ENCODE peak calls at places on chromosomes 1 and 21, in five cellular contexts. H is CD8-positive, alpha-beta memory T cell; Z is upper lobe of right lung; V is Panc1; R is IMR-90. B is an unnamed sample.

GRCh38 chr1:117735045-117735992 is 129.5 kb downstream of the TENT5C start:
- DNase-seq in H (peak; percentile 33), Z (no peak), V (no peak), R (peak; percentile 61), B (no peak)

GRCh38 chr1:8908388-8909151 is 30.1 kb upstream of the ENO1 start:
- DNase-seq in H (no peak), Z (no peak), V (no peak), R (no peak), B (no peak)

GRCh38 chr1:204359474-204360255 is at the start of gene PLEKHA6:
- DNase-seq in H (no peak), Z (no peak), V (no peak), R (peak; percentile 66), B (no peak)

GRCh38 chr1:21537511-21537931 is 28.3 kb downstream of the ALPL start:
- DNase-seq in H (no peak), Z (no peak), V (no peak), R (no peak), B (no peak)

GRCh38 chr1:112887599-112888303 is 68.2 kb downstream of the SLC16A1 start:
- DNase-seq in H (no peak), Z (no peak), V (no peak), R (no peak), B (no peak)

GRCh38 chr1:45868861-45869260 is 65.4 kb downstream of the MAST2 start:
- DNase-seq in H (no peak), Z (no peak), V (no peak), R (no peak), B (no peak)

GRCh38 chr1:21229246-21230000 is 52.7 kb upstream of the EIF4G3 start:
- DNase-seq in H (no peak), Z (no peak), V (no peak), R (peak; percentile 80), B (no peak)

GRCh38 chr1:208211901-208212843 is 32.0 kb downstream of the PLXNA2 start:
- DNase-seq in H (no peak), Z (no peak), V (no peak), R (no peak), B (no peak)

GRCh38 chr21:32099812-32100416 is 178.9 kb downstream of the MIS18A start:
- DNase-seq in H (no peak), Z (no peak), V (no peak), R (peak; percentile 24), B (no peak)

GRCh38 chr21:29017639-29018237 is 1.4 kb downstream of the RWDD2B start:
- DNase-seq in H (no peak), Z (no peak), V (no peak), R (no peak), B (no peak)

GRCh38 chr1:29320541-29320940 is 84.2 kb downstream of the PTPRU start:
- DNase-seq in H (no peak), Z (peak; percentile 51), V (no peak), R (no peak), B (no peak)

GRCh38 chr1:24096009-24096736 is 15.8 kb downstream of the MYOM3 start:
- DNase-seq in H (no peak), Z (no peak), V (no peak), R (no peak), B (peak; percentile 97)

GRCh38 chr1:38872401-38873026 is 634 bp downstream of the MYCBP start:
- DNase-seq in H (peak; percentile 39), Z (no peak), V (no peak), R (peak; percentile 31), B (no peak)

GRCh38 chr1:212004888-212005287 is 30.5 kb downstream of the INTS7 start:
- DNase-seq in H (no peak), Z (no peak), V (no peak), R (no peak), B (no peak)

GRCh38 chr21:42426876-42427480 is 23.3 kb downstream of the UBASH3A start:
- DNase-seq in H (no peak), Z (no peak), V (no peak), R (no peak), B (no peak)

GRCh38 chr1:32470991-32471694 is 6.3 kb downstream of the ZBTB8B start:
- DNase-seq in H (no peak), Z (no peak), V (no peak), R (no peak), B (no peak)

GRCh38 chr21:34105947-34106541 is 32.7 kb downstream of the MRPS6 start:
- DNase-seq in H (no peak), Z (no peak), V (no peak), R (no peak), B (no peak)

GRCh38 chr1:212595787-212596714 is 12.5 kb upstream of the ATF3 start:
- DNase-seq in H (peak; percentile 24), Z (no peak), V (peak; percentile 92), R (peak; percentile 99), B (no peak)

GRCh38 chr21:37647781-37648180 is 268.5 kb downstream of the KCNJ6 start:
- DNase-seq in H (no peak), Z (no peak), V (no peak), R (no peak), B (no peak)

GRCh38 chr1:169890761-169891538 is 2.7 kb downstream of the SCYL3 start:
- DNase-seq in H (peak; percentile 44), Z (no peak), V (no peak), R (no peak), B (no peak)

GRCh38 chr1:84712288-84712874 is 22.1 kb upstream of the SSX2IP start:
- DNase-seq in H (no peak), Z (no peak), V (peak; percentile 22), R (peak; percentile 94), B (no peak)

GRCh38 chr1:229409616-229410369 is 24.1 kb downstream of the ACTA1 start:
- DNase-seq in H (no peak), Z (no peak), V (no peak), R (no peak), B (peak; percentile 66)

GRCh38 chr1:54362881-54363340 is 43.3 kb downstream of the SSBP3 start:
- DNase-seq in H (no peak), Z (no peak), V (no peak), R (peak; percentile 33), B (peak; percentile 28)

GRCh38 chr1:6599141-6599975 is 3.3 kb downstream of the KLHL21 start:
- DNase-seq in H (peak; percentile 58), Z (no peak), V (no peak), R (no peak), B (peak; percentile 76)

GRCh38 chr1:246012271-246012854 is 494.7 kb downstream of the SMYD3 start:
- DNase-seq in H (peak; percentile 3), Z (no peak), V (peak; percentile 27), R (peak; percentile 51), B (no peak)

GRCh38 chr21:39863111-39863510 is 4.1 kb upstream of the PCP4 start:
- DNase-seq in H (no peak), Z (peak; percentile 73), V (no peak), R (no peak), B (no peak)

GRCh38 chr1:168099314-168099920 is 37.3 kb downstream of the GPR161 start:
- DNase-seq in H (no peak), Z (no peak), V (no peak), R (no peak), B (no peak)

GRCh38 chr1:168098534-168099313 is 38.0 kb downstream of the GPR161 start:
- DNase-seq in H (no peak), Z (no peak), V (no peak), R (no peak), B (no peak)

GRCh38 chr1:168102482-168102881 is 34.2 kb downstream of the GPR161 start:
- DNase-seq in H (no peak), Z (no peak), V (no peak), R (peak; percentile 34), B (no peak)

GRCh38 chr1:168101336-168101735 is 35.4 kb downstream of the GPR161 start:
- DNase-seq in H (no peak), Z (no peak), V (no peak), R (no peak), B (no peak)

DNA sequence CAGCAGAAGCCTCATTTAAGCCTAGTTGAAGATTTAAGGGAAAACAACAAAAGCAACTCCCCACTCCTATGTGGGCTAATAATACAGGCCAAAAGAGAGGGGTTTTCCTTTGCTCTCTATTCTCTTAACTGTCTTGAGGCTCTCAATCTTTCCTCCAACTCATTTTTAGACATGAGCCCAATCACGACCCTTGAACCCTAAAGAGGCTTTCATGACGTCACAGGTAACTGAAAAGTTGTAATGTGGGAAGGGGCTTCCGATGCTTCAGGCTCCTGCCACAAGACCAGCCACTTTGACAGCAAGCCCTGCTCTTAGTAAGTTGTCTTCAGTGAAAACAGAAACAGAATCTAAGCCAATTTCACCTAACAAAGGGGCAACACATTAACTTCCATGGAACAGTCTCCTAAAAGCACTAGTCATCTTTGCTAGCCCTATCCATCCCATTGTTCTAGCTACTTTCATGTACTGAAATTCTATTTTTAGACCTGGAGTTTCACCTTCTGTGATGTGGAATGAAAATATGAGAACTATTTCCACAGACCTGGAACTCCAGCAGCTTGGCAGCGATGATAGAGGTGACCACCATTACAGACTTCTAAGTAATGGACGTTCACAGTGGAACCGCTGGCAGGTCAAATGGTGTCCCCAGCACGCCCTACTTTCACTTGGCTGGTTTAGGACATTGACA is 36.3 kb downstream of the GPR161 start:
- DNase-seq in H (no peak), Z (no peak), V (no peak), R (no peak), B (no peak)
- H3K4me1 ChIP-seq in H (no peaks in the 10 kb centered on the region), Z (no peaks in the 10 kb centered on the region), V (no peaks in the 10 kb centered on the region), R (no peaks in the 10 kb centered on the region), B (no peaks in the 10 kb centered on the region)

GRCh38 chr1:111450185-111450584 is 921 bp downstream of the ATP5PB start:
- DNase-seq in H (no peak), Z (no peak), V (no peak), R (no peak), B (no peak)
- H3K4me1 ChIP-seq in H (peaks cover 70% of the 10 kb centered on the region), Z (peaks cover 47% of the 10 kb centered on the region), V (peaks cover 22% of the 10 kb centered on the region), R (peaks cover 2% of the 10 kb centered on the region), B (peaks cover 47% of the 10 kb centered on the region)

DNA sequence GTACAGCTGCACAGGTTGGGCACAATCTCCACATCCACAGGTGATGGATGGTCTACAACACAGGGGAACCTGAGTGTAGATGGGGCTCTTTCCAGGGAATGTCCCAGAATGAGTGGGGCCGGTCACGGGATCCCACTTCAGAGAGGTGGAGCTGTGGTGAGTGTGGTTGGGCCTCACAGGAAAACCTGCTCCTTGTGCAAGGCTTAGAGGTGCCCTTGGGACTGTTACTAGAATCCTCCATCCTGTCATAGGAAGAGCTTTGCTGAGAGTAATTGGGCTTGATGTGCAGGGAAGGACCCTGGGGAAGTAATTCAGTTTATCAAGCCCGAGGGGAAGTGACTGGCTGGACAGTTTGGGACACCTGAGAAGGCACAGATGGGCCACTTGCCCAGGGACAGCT is 137.9 kb downstream of the ZSCAN20 start:
- DNase-seq in H (no peak), Z (no peak), V (no peak), R (no peak), B (no peak)
- H3K4me1 ChIP-seq in H (no peaks in the 10 kb centered on the region), Z (no peaks in the 10 kb centered on the region), V (no peaks in the 10 kb centered on the region), R (no peaks in the 10 kb centered on the region), B (no peaks in the 10 kb centered on the region)

GRCh38 chr1:12185036-12185435 is 18.2 kb downstream of the TNFRSF1B start:
- DNase-seq in H (no peak), Z (no peak), V (no peak), R (no peak), B (no peak)
- H3K4me1 ChIP-seq in H (peaks cover 42% of the 10 kb centered on the region), Z (peaks cover 79% of the 10 kb centered on the region), V (peaks cover 8% of the 10 kb centered on the region), R (peaks cover 32% of the 10 kb centered on the region), B (peaks cover 41% of the 10 kb centered on the region)